ENCODE peak calls at places on chromosomes 13 and 19, in seven cellular contexts. One of them, this sample, is unnamed.

GRCh38 chr13:75302031-75302430 is 179.9 kb downstream of the TBC1D4 start:
- DNase-seq in HepG2: peak
- DNase-seq in tibial artery: no peak
- DNase-seq in neural progenitor cell: no peak
- DNase-seq in CD8-positive, alpha-beta T cell: no peak
- DNase-seq in aorta: no peak
- DNase-seq in Panc1: no peak
- DNase-seq in this sample: no peak

GRCh38 chr13:60758637-60759036 is 361.6 kb downstream of the TDRD3 start:
- DNase-seq in HepG2: no peak
- DNase-seq in tibial artery: no peak
- DNase-seq in neural progenitor cell: no peak
- DNase-seq in CD8-positive, alpha-beta T cell: no peak
- DNase-seq in aorta: no peak
- DNase-seq in Panc1: no peak
- DNase-seq in this sample: no peak

GRCh38 chr19:47240561-47240960 is 9.6 kb upstream of the BBC3 start:
- DNase-seq in HepG2: no peak
- DNase-seq in tibial artery: no peak
- DNase-seq in neural progenitor cell: no peak
- DNase-seq in CD8-positive, alpha-beta T cell: no peak
- DNase-seq in aorta: no peak
- DNase-seq in Panc1: no peak
- DNase-seq in this sample: no peak

GRCh38 chr13:20796791-20797513 is 23.2 kb upstream of the EEF1AKMT1 start:
- DNase-seq in HepG2: no peak
- DNase-seq in tibial artery: no peak
- DNase-seq in neural progenitor cell: no peak
- DNase-seq in CD8-positive, alpha-beta T cell: no peak
- DNase-seq in aorta: no peak
- DNase-seq in Panc1: no peak
- DNase-seq in this sample: no peak

GRCh38 chr13:83168575-83168974 is 713.7 kb downstream of the SLITRK1 start:
- DNase-seq in HepG2: no peak
- DNase-seq in tibial artery: no peak
- DNase-seq in neural progenitor cell: no peak
- DNase-seq in CD8-positive, alpha-beta T cell: no peak
- DNase-seq in aorta: no peak
- DNase-seq in Panc1: no peak
- DNase-seq in this sample: no peak

GRCh38 chr13:112967666-112968379 is 1.2 kb upstream of the MCF2L start:
- DNase-seq in HepG2: no peak
- DNase-seq in tibial artery: no peak
- DNase-seq in neural progenitor cell: peak
- DNase-seq in CD8-positive, alpha-beta T cell: no peak
- DNase-seq in aorta: peak
- DNase-seq in Panc1: no peak
- DNase-seq in this sample: no peak

GRCh38 chr19:29551774-29552173 is 26.0 kb downstream of the VSTM2B start:
- DNase-seq in HepG2: no peak
- DNase-seq in tibial artery: no peak
- DNase-seq in neural progenitor cell: no peak
- DNase-seq in CD8-positive, alpha-beta T cell: no peak
- DNase-seq in aorta: no peak
- DNase-seq in Panc1: no peak
- DNase-seq in this sample: no peak

GRCh38 chr19:55544776-55545439 is 435 bp downstream of the SBK3 start:
- DNase-seq in HepG2: peak
- DNase-seq in tibial artery: no peak
- DNase-seq in neural progenitor cell: no peak
- DNase-seq in CD8-positive, alpha-beta T cell: no peak
- DNase-seq in aorta: no peak
- DNase-seq in Panc1: no peak
- DNase-seq in this sample: no peak

GRCh38 chr19:48963371-48964204 is 1.5 kb upstream of the FTL start:
- DNase-seq in HepG2: peak
- DNase-seq in tibial artery: peak
- DNase-seq in neural progenitor cell: peak
- DNase-seq in CD8-positive, alpha-beta T cell: peak
- DNase-seq in aorta: peak
- DNase-seq in Panc1: no peak
- DNase-seq in this sample: peak

GRCh38 chr13:59924256-59924655 is 239.5 kb downstream of the DIAPH3 start:
- DNase-seq in HepG2: no peak
- DNase-seq in tibial artery: no peak
- DNase-seq in neural progenitor cell: no peak
- DNase-seq in CD8-positive, alpha-beta T cell: no peak
- DNase-seq in aorta: no peak
- DNase-seq in Panc1: no peak
- DNase-seq in this sample: no peak

GRCh38 chr19:28869459-28869858 is 343.5 kb downstream of the UQCRFS1 start:
- DNase-seq in HepG2: no peak
- DNase-seq in tibial artery: no peak
- DNase-seq in neural progenitor cell: no peak
- DNase-seq in CD8-positive, alpha-beta T cell: no peak
- DNase-seq in aorta: no peak
- DNase-seq in Panc1: no peak
- DNase-seq in this sample: no peak

GRCh38 chr19:48873476-48874308 is 1.5 kb downstream of the PPP1R15A start:
- DNase-seq in HepG2: no peak
- DNase-seq in tibial artery: no peak
- DNase-seq in neural progenitor cell: peak
- DNase-seq in CD8-positive, alpha-beta T cell: no peak
- DNase-seq in aorta: no peak
- DNase-seq in Panc1: no peak
- DNase-seq in this sample: peak

GRCh38 chr13:30331331-30331771 is 24.0 kb upstream of the KATNAL1 start:
- DNase-seq in HepG2: no peak
- DNase-seq in tibial artery: no peak
- DNase-seq in neural progenitor cell: no peak
- DNase-seq in CD8-positive, alpha-beta T cell: no peak
- DNase-seq in aorta: no peak
- DNase-seq in Panc1: no peak
- DNase-seq in this sample: no peak

GRCh38 chr19:54837542-54837941 is 12.7 kb upstream of the KIR3DL2 start:
- DNase-seq in HepG2: no peak
- DNase-seq in tibial artery: no peak
- DNase-seq in neural progenitor cell: no peak
- DNase-seq in CD8-positive, alpha-beta T cell: no peak
- DNase-seq in aorta: no peak
- DNase-seq in Panc1: no peak
- DNase-seq in this sample: no peak

GRCh38 chr19:32869369-32870153 is at the start of gene SLC7A9:
- DNase-seq in HepG2: peak
- DNase-seq in tibial artery: no peak
- DNase-seq in neural progenitor cell: no peak
- DNase-seq in CD8-positive, alpha-beta T cell: no peak
- DNase-seq in aorta: no peak
- DNase-seq in Panc1: no peak
- DNase-seq in this sample: no peak

GRCh38 chr19:46346821-46347571 is at the start of gene PPP5C:
- DNase-seq in HepG2: peak
- DNase-seq in tibial artery: peak
- DNase-seq in neural progenitor cell: peak
- DNase-seq in CD8-positive, alpha-beta T cell: peak
- DNase-seq in aorta: peak
- DNase-seq in Panc1: peak
- DNase-seq in this sample: peak

GRCh38 chr19:30673336-30673735 is 301.2 kb downstream of the ZNF536 start:
- DNase-seq in HepG2: no peak
- DNase-seq in tibial artery: no peak
- DNase-seq in neural progenitor cell: no peak
- DNase-seq in CD8-positive, alpha-beta T cell: no peak
- DNase-seq in aorta: peak
- DNase-seq in Panc1: no peak
- DNase-seq in this sample: no peak

GRCh38 chr13:112965103-112965502 is 3.9 kb upstream of the MCF2L start:
- DNase-seq in HepG2: no peak
- DNase-seq in tibial artery: no peak
- DNase-seq in neural progenitor cell: no peak
- DNase-seq in CD8-positive, alpha-beta T cell: no peak
- DNase-seq in aorta: no peak
- DNase-seq in Panc1: no peak
- DNase-seq in this sample: peak

GRCh38 chr13:80149757-80150156 is 191.2 kb downstream of the SPRY2 start:
- DNase-seq in HepG2: no peak
- DNase-seq in tibial artery: no peak
- DNase-seq in neural progenitor cell: no peak
- DNase-seq in CD8-positive, alpha-beta T cell: no peak
- DNase-seq in aorta: no peak
- DNase-seq in Panc1: no peak
- DNase-seq in this sample: no peak

GRCh38 chr19:56933014-56933705 is 92.6 kb upstream of the PEG3 start:
- DNase-seq in HepG2: no peak
- DNase-seq in tibial artery: no peak
- DNase-seq in neural progenitor cell: no peak
- DNase-seq in CD8-positive, alpha-beta T cell: no peak
- DNase-seq in aorta: no peak
- DNase-seq in Panc1: no peak
- DNase-seq in this sample: no peak
- H3K27ac ChIP-seq in HepG2: no peak
- H3K27ac ChIP-seq in tibial artery: no peak
- H3K27ac ChIP-seq in neural progenitor cell: no peak
- H3K27ac ChIP-seq in CD8-positive, alpha-beta T cell: no peak
- H3K27ac ChIP-seq in aorta: no peak
- H3K27ac ChIP-seq in Panc1: no peak
- H3K27ac ChIP-seq in this sample: no peak

GRCh38 chr13:71603255-71603654 is 263.7 kb downstream of the DACH1 start:
- DNase-seq in HepG2: no peak
- DNase-seq in tibial artery: no peak
- DNase-seq in neural progenitor cell: no peak
- DNase-seq in CD8-positive, alpha-beta T cell: no peak
- DNase-seq in aorta: no peak
- DNase-seq in Panc1: no peak
- DNase-seq in this sample: no peak

GRCh38 chr13:71607575-71607974 is 259.4 kb downstream of the DACH1 start:
- DNase-seq in HepG2: no peak
- DNase-seq in tibial artery: no peak
- DNase-seq in neural progenitor cell: no peak
- DNase-seq in CD8-positive, alpha-beta T cell: no peak
- DNase-seq in aorta: no peak
- DNase-seq in Panc1: no peak
- DNase-seq in this sample: no peak

GRCh38 chr13:71606818-71607217 is 260.2 kb downstream of the DACH1 start:
- DNase-seq in HepG2: no peak
- DNase-seq in tibial artery: no peak
- DNase-seq in neural progenitor cell: no peak
- DNase-seq in CD8-positive, alpha-beta T cell: no peak
- DNase-seq in aorta: no peak
- DNase-seq in Panc1: no peak
- DNase-seq in this sample: no peak

GRCh38 chr13:71602327-71602726 is 264.7 kb downstream of the DACH1 start:
- DNase-seq in HepG2: no peak
- DNase-seq in tibial artery: no peak
- DNase-seq in neural progenitor cell: no peak
- DNase-seq in CD8-positive, alpha-beta T cell: no peak
- DNase-seq in aorta: no peak
- DNase-seq in Panc1: no peak
- DNase-seq in this sample: no peak

DNA sequence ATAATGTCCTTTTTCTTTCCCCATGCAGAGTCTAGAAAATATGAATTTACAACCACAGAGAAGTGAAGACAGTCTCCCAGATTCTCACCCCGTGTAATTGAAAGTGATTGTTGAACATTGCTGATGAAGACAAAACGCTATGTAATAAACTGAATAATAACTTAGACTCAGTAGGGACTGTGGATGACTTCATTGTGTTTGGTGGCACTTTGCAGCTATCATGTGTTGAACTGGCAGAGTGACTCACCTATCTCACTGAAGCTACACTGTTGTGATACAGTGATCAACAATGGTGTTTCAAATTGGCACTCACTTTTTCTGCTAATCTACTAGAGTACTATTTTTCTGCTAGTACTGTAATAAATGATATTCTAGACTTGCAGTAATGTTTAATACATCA is 261.3 kb downstream of the DACH1 start:
- DNase-seq in HepG2: no peak
- DNase-seq in tibial artery: no peak
- DNase-seq in neural progenitor cell: no peak
- DNase-seq in CD8-positive, alpha-beta T cell: no peak
- DNase-seq in aorta: no peak
- DNase-seq in Panc1: no peak
- DNase-seq in this sample: no peak
- H3K27ac ChIP-seq in HepG2: no peak
- H3K27ac ChIP-seq in tibial artery: no peak
- H3K27ac ChIP-seq in neural progenitor cell: no peak
- H3K27ac ChIP-seq in CD8-positive, alpha-beta T cell: no peak
- H3K27ac ChIP-seq in aorta: no peak
- H3K27ac ChIP-seq in Panc1: no peak
- H3K27ac ChIP-seq in this sample: no peak

GRCh38 chr19:18433039-18433691 is 4.8 kb downstream of the ISYNA1 start:
- DNase-seq in HepG2: no peak
- DNase-seq in tibial artery: no peak
- DNase-seq in neural progenitor cell: peak
- DNase-seq in CD8-positive, alpha-beta T cell: no peak
- DNase-seq in aorta: no peak
- DNase-seq in Panc1: no peak
- DNase-seq in this sample: no peak

GRCh38 chr19:18433735-18434398 is 4.1 kb downstream of the ISYNA1 start:
- DNase-seq in HepG2: no peak
- DNase-seq in tibial artery: no peak
- DNase-seq in neural progenitor cell: peak
- DNase-seq in CD8-positive, alpha-beta T cell: no peak
- DNase-seq in aorta: no peak
- DNase-seq in Panc1: no peak
- DNase-seq in this sample: no peak

GRCh38 chr19:18430417-18431144 is 7.4 kb downstream of the ISYNA1 start:
- DNase-seq in HepG2: no peak
- DNase-seq in tibial artery: no peak
- DNase-seq in neural progenitor cell: no peak
- DNase-seq in CD8-positive, alpha-beta T cell: no peak
- DNase-seq in aorta: no peak
- DNase-seq in Panc1: no peak
- DNase-seq in this sample: no peak

GRCh38 chr19:18431351-18432197 is 6.4 kb downstream of the ISYNA1 start:
- DNase-seq in HepG2: no peak
- DNase-seq in tibial artery: no peak
- DNase-seq in neural progenitor cell: no peak
- DNase-seq in CD8-positive, alpha-beta T cell: no peak
- DNase-seq in aorta: no peak
- DNase-seq in Panc1: no peak
- DNase-seq in this sample: no peak

GRCh38 chr19:18432275-18433038 is 5.5 kb downstream of the ISYNA1 start:
- DNase-seq in HepG2: no peak
- DNase-seq in tibial artery: no peak
- DNase-seq in neural progenitor cell: no peak
- DNase-seq in CD8-positive, alpha-beta T cell: no peak
- DNase-seq in aorta: no peak
- DNase-seq in Panc1: no peak
- DNase-seq in this sample: no peak
- H3K27ac ChIP-seq in HepG2: no peak
- H3K27ac ChIP-seq in tibial artery: peak
- H3K27ac ChIP-seq in neural progenitor cell: no peak
- H3K27ac ChIP-seq in CD8-positive, alpha-beta T cell: no peak
- H3K27ac ChIP-seq in aorta: no peak
- H3K27ac ChIP-seq in Panc1: peak
- H3K27ac ChIP-seq in this sample: no peak

DNA sequence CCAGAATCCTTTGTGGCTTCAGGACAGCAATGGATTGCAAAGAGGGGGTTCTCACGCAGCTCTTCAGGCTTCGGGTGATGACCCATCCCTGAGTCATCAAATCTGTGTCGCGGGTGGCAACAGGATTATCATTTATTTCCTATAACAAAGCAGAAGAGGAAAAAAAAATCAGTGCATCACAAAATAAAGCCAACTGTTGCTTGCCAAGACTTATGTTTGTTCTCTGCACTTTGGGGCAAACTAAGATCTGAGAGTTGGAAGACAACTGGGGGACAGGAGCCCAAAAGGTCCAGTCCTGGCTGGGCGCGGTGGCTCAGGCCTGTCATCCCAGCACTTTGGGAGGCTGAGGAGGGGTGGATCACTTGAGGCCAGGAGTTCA is 6.4 kb downstream of the GNA15 start:
- DNase-seq in HepG2: no peak
- DNase-seq in tibial artery: peak
- DNase-seq in neural progenitor cell: no peak
- DNase-seq in CD8-positive, alpha-beta T cell: no peak
- DNase-seq in aorta: no peak
- DNase-seq in Panc1: peak
- DNase-seq in this sample: no peak
- H3K27ac ChIP-seq in HepG2: no peak
- H3K27ac ChIP-seq in tibial artery: no peak
- H3K27ac ChIP-seq in neural progenitor cell: no peak
- H3K27ac ChIP-seq in CD8-positive, alpha-beta T cell: no peak
- H3K27ac ChIP-seq in aorta: no peak
- H3K27ac ChIP-seq in Panc1: peak
- H3K27ac ChIP-seq in this sample: peak